ENCODE peak calls at places on chromosomes 13 and 19, in five cellular contexts. One of them, this sample, is unnamed.

GRCh38 chr13:78603240-78603947 is at the start of gene POU4F1:
- DNase-seq in stromal cell of bone marrow: no peak
- DNase-seq in Calu3: peak
- DNase-seq in stimulated activated CD4-positive, alpha-beta T cell treated with anti-CD3 and anti-CD28 coated beads, TNF-alpha, amount 100 ng/mL, for 1 hour: no peak
- DNase-seq in choroid plexus epithelial cell: no peak
- DNase-seq in this sample: peak

GRCh38 chr19:49408816-49409440 is 14.3 kb downstream of the PTH2 start:
- DNase-seq in stimulated activated CD4-positive, alpha-beta T cell treated with anti-CD3 and anti-CD28 coated beads, TNF-alpha, amount 100 ng/mL, for 1 hour: no peak
- DNase-seq in choroid plexus epithelial cell: no peak
- DNase-seq in stromal cell of bone marrow: no peak
- DNase-seq in Calu3: no peak
- DNase-seq in this sample: no peak

GRCh38 chr13:47087841-47088240 is 191.0 kb upstream of the HTR2A start:
- DNase-seq in stimulated activated CD4-positive, alpha-beta T cell treated with anti-CD3 and anti-CD28 coated beads, TNF-alpha, amount 100 ng/mL, for 1 hour: no peak
- DNase-seq in choroid plexus epithelial cell: peak
- DNase-seq in Calu3: no peak
- DNase-seq in stromal cell of bone marrow: peak
- DNase-seq in this sample: no peak

GRCh38 chr19:49786432-49786831 is 19.6 kb downstream of the AP2A1 start:
- DNase-seq in stimulated activated CD4-positive, alpha-beta T cell treated with anti-CD3 and anti-CD28 coated beads, TNF-alpha, amount 100 ng/mL, for 1 hour: no peak
- DNase-seq in stromal cell of bone marrow: peak
- DNase-seq in Calu3: no peak
- DNase-seq in choroid plexus epithelial cell: no peak
- DNase-seq in this sample: peak

GRCh38 chr19:1967087-1967608 is 26.2 kb downstream of the CSNK1G2 start:
- DNase-seq in choroid plexus epithelial cell: no peak
- DNase-seq in stromal cell of bone marrow: no peak
- DNase-seq in Calu3: no peak
- DNase-seq in stimulated activated CD4-positive, alpha-beta T cell treated with anti-CD3 and anti-CD28 coated beads, TNF-alpha, amount 100 ng/mL, for 1 hour: no peak
- DNase-seq in this sample: no peak

GRCh38 chr13:63025741-63026140 is 1610.1 kb upstream of the PCDH20 start:
- DNase-seq in choroid plexus epithelial cell: no peak
- DNase-seq in stromal cell of bone marrow: no peak
- DNase-seq in stimulated activated CD4-positive, alpha-beta T cell treated with anti-CD3 and anti-CD28 coated beads, TNF-alpha, amount 100 ng/mL, for 1 hour: no peak
- DNase-seq in Calu3: no peak
- DNase-seq in this sample: no peak

GRCh38 chr19:40279120-40279551 is 6.0 kb downstream of the AKT2 start:
- DNase-seq in choroid plexus epithelial cell: peak
- DNase-seq in Calu3: no peak
- DNase-seq in stimulated activated CD4-positive, alpha-beta T cell treated with anti-CD3 and anti-CD28 coated beads, TNF-alpha, amount 100 ng/mL, for 1 hour: no peak
- DNase-seq in stromal cell of bone marrow: peak
- DNase-seq in this sample: no peak

GRCh38 chr13:47678201-47678963 is 322.7 kb downstream of the SUCLA2 start:
- DNase-seq in stromal cell of bone marrow: no peak
- DNase-seq in Calu3: no peak
- DNase-seq in choroid plexus epithelial cell: peak
- DNase-seq in stimulated activated CD4-positive, alpha-beta T cell treated with anti-CD3 and anti-CD28 coated beads, TNF-alpha, amount 100 ng/mL, for 1 hour: no peak
- DNase-seq in this sample: no peak

GRCh38 chr19:34224996-34225658 is 29.2 kb upstream of the GARRE1 start:
- DNase-seq in stromal cell of bone marrow: peak
- DNase-seq in choroid plexus epithelial cell: peak
- DNase-seq in stimulated activated CD4-positive, alpha-beta T cell treated with anti-CD3 and anti-CD28 coated beads, TNF-alpha, amount 100 ng/mL, for 1 hour: no peak
- DNase-seq in Calu3: no peak
- DNase-seq in this sample: no peak

GRCh38 chr19:3324405-3324856 is 42.0 kb upstream of the NFIC start:
- DNase-seq in choroid plexus epithelial cell: no peak
- DNase-seq in stimulated activated CD4-positive, alpha-beta T cell treated with anti-CD3 and anti-CD28 coated beads, TNF-alpha, amount 100 ng/mL, for 1 hour: peak
- DNase-seq in Calu3: peak
- DNase-seq in stromal cell of bone marrow: no peak
- DNase-seq in this sample: peak

GRCh38 chr13:112887557-112887991 is 81.4 kb upstream of the MCF2L start:
- DNase-seq in choroid plexus epithelial cell: no peak
- DNase-seq in Calu3: no peak
- DNase-seq in stromal cell of bone marrow: no peak
- DNase-seq in stimulated activated CD4-positive, alpha-beta T cell treated with anti-CD3 and anti-CD28 coated beads, TNF-alpha, amount 100 ng/mL, for 1 hour: no peak
- DNase-seq in this sample: no peak